ENCODE peak calls at places on chromosomes 13 and 19, in four cellular contexts. One of them, this sample, is unnamed.

GRCh38 chr13:44040754-44041100 is 161.0 kb downstream of the LACC1 start:
- DNase-seq in ovary: no peak
- DNase-seq in IMR-90: peak
- DNase-seq in K562: no peak
- DNase-seq in this sample: no peak

GRCh38 chr13:53562419-53562818 is 533.8 kb downstream of the OLFM4 start:
- DNase-seq in ovary: no peak
- DNase-seq in IMR-90: no peak
- DNase-seq in K562: no peak
- DNase-seq in this sample: no peak

GRCh38 chr13:112844411-112844810 is 124.6 kb upstream of the MCF2L start:
- DNase-seq in IMR-90: no peak
- DNase-seq in K562: no peak
- DNase-seq in ovary: no peak
- DNase-seq in this sample: no peak

GRCh38 chr13:84844473-84844872 is 954.7 kb downstream of the SLITRK6 start:
- DNase-seq in IMR-90: no peak
- DNase-seq in ovary: no peak
- DNase-seq in K562: no peak
- DNase-seq in this sample: no peak

GRCh38 chr19:7159105-7159933 is 89.8 kb downstream of the ZNF557 start:
- DNase-seq in ovary: peak
- DNase-seq in K562: peak
- DNase-seq in IMR-90: peak
- DNase-seq in this sample: peak

GRCh38 chr19:54484451-54484850 is 11.4 kb upstream of the CDC42EP5 start:
- DNase-seq in K562: no peak
- DNase-seq in ovary: no peak
- DNase-seq in IMR-90: no peak
- DNase-seq in this sample: no peak

GRCh38 chr19:55369651-55370304 is 485 bp downstream of the IL11 start:
- DNase-seq in ovary: no peak
- DNase-seq in K562: peak
- DNase-seq in IMR-90: peak
- DNase-seq in this sample: peak

GRCh38 chr13:40132249-40132648 is 476.8 kb downstream of the COG6 start:
- DNase-seq in K562: no peak
- DNase-seq in ovary: no peak
- DNase-seq in IMR-90: no peak
- DNase-seq in this sample: no peak

GRCh38 chr19:30318936-30319335 is 53.2 kb upstream of the ZNF536 start:
- DNase-seq in IMR-90: no peak
- DNase-seq in ovary: no peak
- DNase-seq in K562: no peak
- DNase-seq in this sample: no peak

GRCh38 chr13:40247845-40248244 is 418.6 kb downstream of the FOXO1 start:
- DNase-seq in IMR-90: no peak
- DNase-seq in K562: no peak
- DNase-seq in ovary: no peak
- DNase-seq in this sample: no peak

GRCh38 chr13:19181621-19182485 is at the start of gene TUBA3C:
- DNase-seq in ovary: no peak
- DNase-seq in K562: peak
- DNase-seq in IMR-90: no peak
- DNase-seq in this sample: no peak

GRCh38 chr19:52297601-52298358 is 811 bp downstream of the ZNF480 start:
- DNase-seq in K562: peak
- DNase-seq in ovary: no peak
- DNase-seq in IMR-90: peak
- DNase-seq in this sample: no peak

GRCh38 chr13:96728463-96728862 is 265.8 kb downstream of the OXGR1 start:
- DNase-seq in IMR-90: no peak
- DNase-seq in ovary: no peak
- DNase-seq in K562: no peak
- DNase-seq in this sample: no peak

GRCh38 chr13:63501702-63502101 is 2086.1 kb upstream of the PCDH20 start:
- DNase-seq in ovary: no peak
- DNase-seq in IMR-90: peak
- DNase-seq in K562: no peak
- DNase-seq in this sample: no peak

GRCh38 chr13:42906257-42906656 is 85.8 kb downstream of the EPSTI1 start:
- DNase-seq in IMR-90: no peak
- DNase-seq in K562: no peak
- DNase-seq in ovary: no peak
- DNase-seq in this sample: no peak

GRCh38 chr19:6952956-6953355 is 65.6 kb downstream of the ADGRE1 start:
- DNase-seq in ovary: no peak
- DNase-seq in IMR-90: no peak
- DNase-seq in K562: peak
- DNase-seq in this sample: no peak

GRCh38 chr13:43916828-43917227 is 37.1 kb downstream of the LACC1 start:
- DNase-seq in IMR-90: no peak
- DNase-seq in K562: no peak
- DNase-seq in ovary: no peak
- DNase-seq in this sample: no peak

GRCh38 chr19:19538077-19538764 is at the start of gene CILP2:
- DNase-seq in IMR-90: no peak
- DNase-seq in ovary: peak
- DNase-seq in K562: no peak
- DNase-seq in this sample: no peak

DNA sequence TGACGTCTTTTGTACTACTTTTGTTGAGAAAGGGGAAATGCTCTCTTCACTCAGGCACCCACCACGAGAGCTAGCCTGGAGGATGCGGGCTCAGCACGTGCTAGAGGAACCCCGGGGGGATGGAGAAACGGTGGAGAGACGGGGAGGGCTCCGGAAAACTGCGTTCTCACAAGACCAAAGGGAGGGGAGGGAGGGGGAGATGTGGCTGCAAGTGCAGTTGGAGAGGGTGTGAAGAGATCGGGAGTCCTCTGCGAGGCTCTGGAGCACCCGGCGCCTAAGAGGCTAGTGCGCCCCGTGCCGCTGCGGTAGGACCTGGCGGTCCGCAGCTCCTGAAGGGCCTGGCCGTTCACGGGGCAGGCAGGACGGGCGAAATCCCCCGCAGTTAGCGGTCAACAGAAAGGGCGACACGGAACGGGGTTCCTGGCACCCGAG is 43.4 kb upstream of the XPO4 start:
- DNase-seq in IMR-90: no peak
- DNase-seq in K562: no peak
- DNase-seq in ovary: no peak
- DNase-seq in this sample: peak
- H3K4me3 ChIP-seq in IMR-90: no peak
- H3K4me3 ChIP-seq in K562: no peak
- H3K4me3 ChIP-seq in ovary: no peak
- H3K4me3 ChIP-seq in this sample: no peak

GRCh38 chr19:12244370-12244769 is 50.3 kb downstream of the ZNF44 start:
- DNase-seq in K562: no peak
- DNase-seq in ovary: no peak
- DNase-seq in IMR-90: no peak
- DNase-seq in this sample: no peak
- TF ChIP-seq CTCF in K562: peak
- TF ChIP-seq CTCF in ovary: no peak
- TF ChIP-seq CTCF in IMR-90: no peak
- TF ChIP-seq CTCF in this sample: peak

DNA sequence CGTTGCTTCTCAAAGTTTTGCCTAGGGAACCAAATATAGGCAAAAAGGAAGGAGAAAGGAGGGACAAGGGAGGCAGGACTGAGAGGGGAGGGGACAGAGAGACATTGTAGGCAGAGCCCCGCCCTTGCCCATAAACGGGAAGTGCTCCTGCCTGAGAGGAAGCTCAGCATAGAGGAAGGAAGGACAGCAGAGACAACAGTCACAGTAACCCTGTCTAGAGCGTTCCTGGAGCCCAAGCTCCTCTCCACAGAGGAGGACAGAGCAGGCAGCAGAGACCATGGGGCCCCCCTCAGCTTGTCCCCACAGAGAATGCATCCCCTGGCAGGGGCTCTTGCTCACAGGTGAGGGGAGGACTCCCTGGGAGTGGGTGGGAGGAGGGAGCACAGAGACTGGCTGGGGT is at the start of gene CEACAM21:
- DNase-seq in IMR-90: no peak
- DNase-seq in K562: no peak
- DNase-seq in ovary: no peak
- DNase-seq in this sample: peak
- H3K4me3 ChIP-seq in IMR-90: no peak
- H3K4me3 ChIP-seq in K562: no peak
- H3K4me3 ChIP-seq in ovary: no peak
- H3K4me3 ChIP-seq in this sample: peak

DNA sequence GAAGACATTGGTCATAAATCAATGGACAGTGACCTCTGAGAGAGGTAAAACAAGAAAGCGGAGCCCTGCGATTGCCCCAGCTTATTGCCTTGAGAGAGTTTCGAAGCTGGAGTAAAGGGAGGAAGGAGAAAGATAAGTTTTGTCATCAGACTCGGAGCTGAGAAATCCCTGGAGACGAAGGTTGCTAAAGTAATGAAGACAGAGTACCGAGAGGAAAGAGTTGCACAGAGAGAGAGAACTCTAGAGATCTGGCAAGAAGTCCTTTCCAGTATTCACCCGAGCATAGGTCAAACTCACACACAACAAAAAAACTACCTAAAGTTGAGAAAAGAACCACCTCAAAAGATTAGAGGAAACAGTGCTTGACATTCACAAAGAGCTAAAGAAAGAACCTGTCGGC is 472.0 kb downstream of the DACH1 start:
- DNase-seq in ovary: no peak
- DNase-seq in IMR-90: no peak
- DNase-seq in K562: no peak
- DNase-seq in this sample: no peak
- TF ChIP-seq CTCF in ovary: no peak
- TF ChIP-seq CTCF in IMR-90: no peak
- TF ChIP-seq CTCF in K562: no peak
- TF ChIP-seq CTCF in this sample: no peak

DNA sequence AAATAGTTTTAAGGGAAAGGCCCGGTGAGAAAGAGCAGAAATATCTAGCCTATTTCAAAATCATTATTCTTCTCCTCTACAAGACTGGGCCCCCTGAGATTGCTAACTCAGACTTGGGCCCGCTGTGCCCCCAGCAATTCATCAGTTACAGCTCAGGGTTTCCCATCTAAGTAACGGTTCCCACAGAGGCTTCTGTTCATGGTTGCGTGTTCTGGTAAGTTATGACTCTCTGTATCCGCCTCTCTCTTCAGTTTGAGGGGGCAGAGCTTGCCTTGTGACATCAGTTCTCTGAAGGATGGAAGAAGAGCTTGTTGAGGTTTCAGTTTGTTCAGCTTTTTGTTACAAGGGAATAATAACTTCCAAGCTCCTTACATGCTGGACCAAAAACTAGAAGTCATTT is 11.6 kb downstream of the ZNF57 start:
- DNase-seq in IMR-90: no peak
- DNase-seq in K562: no peak
- DNase-seq in ovary: no peak
- DNase-seq in this sample: no peak
- H3K4me3 ChIP-seq in IMR-90: no peak
- H3K4me3 ChIP-seq in K562: no peak
- H3K4me3 ChIP-seq in ovary: no peak
- H3K4me3 ChIP-seq in this sample: no peak

GRCh38 chr13:73061478-73062275 is 2.9 kb downstream of the KLF5 start:
- DNase-seq in IMR-90: no peak
- DNase-seq in ovary: no peak
- DNase-seq in K562: no peak
- DNase-seq in this sample: no peak

GRCh38 chr13:73058741-73059459 is at the start of gene KLF5:
- DNase-seq in IMR-90: peak
- DNase-seq in ovary: peak
- DNase-seq in K562: peak
- DNase-seq in this sample: peak

GRCh38 chr13:73058432-73058740 is 419 bp upstream of the KLF5 start:
- DNase-seq in K562: no peak
- DNase-seq in IMR-90: no peak
- DNase-seq in ovary: no peak
- DNase-seq in this sample: no peak

GRCh38 chr13:73060251-73061160 is 1.7 kb downstream of the KLF5 start:
- DNase-seq in K562: peak
- DNase-seq in ovary: peak
- DNase-seq in IMR-90: peak
- DNase-seq in this sample: peak

DNA sequence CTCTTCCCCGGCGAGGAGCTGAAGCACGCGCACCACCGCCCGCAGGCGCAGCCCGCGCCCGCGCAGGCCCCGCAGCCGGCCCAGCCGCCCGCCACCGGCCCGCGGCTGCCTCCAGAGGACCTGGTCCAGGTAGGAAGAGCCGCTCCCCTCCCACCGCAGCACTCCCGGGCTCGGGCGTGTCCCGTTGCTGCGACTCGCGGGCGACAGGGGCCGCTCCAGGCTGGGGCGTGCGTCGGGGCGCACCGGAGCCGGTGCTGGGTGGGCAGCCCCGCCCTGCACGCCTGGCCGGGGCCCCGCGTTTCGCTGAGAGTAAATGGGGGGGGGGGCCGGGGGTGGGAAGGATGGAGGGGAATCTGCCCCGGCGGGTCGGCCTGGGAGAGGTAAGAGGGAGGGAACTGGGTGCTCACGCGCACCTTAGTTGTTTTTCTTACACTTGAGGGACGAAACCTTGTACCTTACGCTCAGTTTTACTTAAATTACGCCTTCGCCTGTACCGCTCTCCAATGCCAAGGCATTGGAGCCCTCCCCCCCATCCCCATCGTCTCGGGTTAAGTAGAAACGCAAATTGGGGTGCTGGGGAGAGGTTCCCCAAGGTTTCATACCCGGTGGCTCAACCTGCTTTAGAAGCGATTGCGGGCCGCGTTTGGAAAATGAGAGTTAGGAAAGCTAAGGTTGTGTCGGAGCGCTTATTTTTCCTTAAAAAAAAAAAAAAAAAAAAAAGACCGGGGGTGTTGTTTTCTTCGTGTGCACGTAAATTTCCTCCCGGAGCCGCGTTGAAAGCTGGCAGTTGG is 850 bp downstream of the KLF5 start:
- DNase-seq in K562: peak
- DNase-seq in ovary: peak
- DNase-seq in IMR-90: peak
- DNase-seq in this sample: peak
- TF ChIP-seq CTCF in K562: peak
- TF ChIP-seq CTCF in ovary: peak
- TF ChIP-seq CTCF in IMR-90: peak
- TF ChIP-seq CTCF in this sample: no peak